ENCODE peak calls at places on chromosomes 2 and 18, in six cellular contexts. S is heart right ventricle, R is HCT116, L is coronary artery, B is fibroblast of lung, X is K562. P is an unnamed sample.

GRCh38 chr2:39779926-39780325 is 868 bp upstream of the THUMPD2 start:
- DNase-seq in S (no peak), R (no peak), L (no peak), B (no peak), X (peak; percentile 59), P (no peak)

GRCh38 chr2:158464426-158465281 is 7.9 kb downstream of the PKP4 start:
- DNase-seq in S (no peak), R (no peak), L (no peak), B (no peak), X (peak; percentile 50), P (peak; percentile 39)

GRCh38 chr2:20225294-20226151 is 593 bp upstream of the SDC1 start:
- DNase-seq in S (no peak), R (peak; percentile 42), L (no peak), B (peak; percentile 58), X (peak; percentile 78), P (peak; percentile 78)

GRCh38 chr2:225584821-225585220 is 185.3 kb downstream of the NYAP2 start:
- DNase-seq in S (no peak), R (peak; percentile 10), L (no peak), B (no peak), X (no peak), P (no peak)

GRCh38 chr2:133776936-133777587 is 208.8 kb upstream of the NCKAP5 start:
- DNase-seq in S (no peak), R (no peak), L (no peak), B (no peak), X (no peak), P (no peak)

GRCh38 chr2:184444217-184444616 is 154.1 kb upstream of the ZNF804A start:
- DNase-seq in S (no peak), R (no peak), L (no peak), B (no peak), X (no peak), P (peak; percentile 12)

GRCh38 chr2:178681081-178681480 is 126.1 kb downstream of the TTN start:
- DNase-seq in S (no peak), R (no peak), L (no peak), B (no peak), X (no peak), P (no peak)

GRCh38 chr18:61334491-61334850 is 1.2 kb downstream of the CDH20 start:
- DNase-seq in S (no peak), R (no peak), L (no peak), B (peak; percentile 3), X (no peak), P (no peak)

GRCh38 chr2:127358044-127358443 is 29.7 kb downstream of the MAP3K2 start:
- DNase-seq in S (no peak), R (no peak), L (no peak), B (peak; percentile 20), X (no peak), P (peak; percentile 75)

GRCh38 chr2:105397025-105397722 is 1.7 kb downstream of the FHL2 start:
- DNase-seq in S (no peak), R (peak; percentile 60), L (no peak), B (no peak), X (peak; percentile 34), P (peak; percentile 57)

GRCh38 chr2:149360106-149360505 is 29.7 kb downstream of the LYPD6 start:
- DNase-seq in S (no peak), R (no peak), L (no peak), B (no peak), X (no peak), P (no peak)

GRCh38 chr18:76121049-76121448 is 374.0 kb downstream of the ZNF516 start:
- DNase-seq in S (no peak), R (no peak), L (no peak), B (no peak), X (no peak), P (no peak)

DNA sequence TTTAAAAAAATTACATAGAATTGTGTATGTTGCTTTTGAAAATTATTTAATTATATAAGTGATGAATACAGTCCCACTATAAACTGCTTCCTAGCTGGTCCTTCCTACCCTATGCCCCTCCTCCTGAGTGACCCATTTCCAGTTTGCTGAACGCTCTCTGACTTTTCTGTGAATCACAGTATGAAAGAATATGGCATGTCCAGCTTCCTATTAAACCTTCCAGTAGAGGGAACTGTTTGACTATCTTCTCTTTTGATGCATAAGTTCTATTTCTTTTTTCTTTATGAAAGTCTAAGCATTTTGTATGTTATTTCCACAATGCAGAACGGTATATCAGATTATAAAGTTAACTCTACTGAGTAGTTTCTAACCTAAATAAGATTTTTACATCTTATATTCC is 41.3 kb downstream of the PSMG2 start:
- DNase-seq in S (no peak), R (peak; percentile 42), L (no peak), B (peak; percentile 84), X (no peak), P (peak; percentile 92)
- TF ChIP-seq CTCF in S (peak; percentile 46), R (peak; percentile 71), L (peak; percentile 44), B (peak; percentile 62), X (peak; percentile 82), P (peak; percentile 91)

DNA sequence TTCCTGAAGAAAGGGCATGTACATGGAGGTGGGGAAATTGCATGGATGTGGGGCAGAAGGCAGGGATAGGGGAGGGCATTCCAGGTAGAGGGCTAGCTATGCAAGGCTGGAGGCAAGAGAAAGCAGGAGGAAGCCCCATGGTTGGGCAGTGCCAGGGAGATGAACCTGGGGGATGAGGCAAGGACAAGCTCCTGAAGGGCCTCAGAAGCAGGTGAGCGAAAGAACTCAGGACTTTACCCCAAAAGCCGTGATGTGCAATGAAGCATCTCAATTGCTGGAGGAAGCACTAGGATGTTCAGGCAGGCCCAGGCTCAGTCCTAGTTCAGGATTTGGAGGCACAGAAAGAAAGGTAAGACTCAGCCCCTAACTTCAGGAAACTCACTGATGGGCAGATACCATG is 117.0 kb upstream of the EPAS1 start:
- DNase-seq in S (no peak), R (no peak), L (no peak), B (no peak), X (no peak), P (no peak)
- H3K27ac ChIP-seq in S (no peak overlapping the region), R (no peak overlapping the region), L (no peak overlapping the region), B (peak overlapping the region; percentile 86), X (no peak overlapping the region), P (no peak overlapping the region)

GRCh38 chr2:222979484-222979883 is 72.5 kb upstream of the KCNE4 start:
- DNase-seq in S (no peak), R (no peak), L (no peak), B (no peak), X (no peak), P (no peak)

GRCh38 chr2:222977121-222977520 is 74.9 kb upstream of the KCNE4 start:
- DNase-seq in S (no peak), R (no peak), L (no peak), B (no peak), X (no peak), P (no peak)

GRCh38 chr2:222978850-222979249 is 73.1 kb upstream of the KCNE4 start:
- DNase-seq in S (no peak), R (no peak), L (no peak), B (no peak), X (no peak), P (no peak)

GRCh38 chr2:222982909-222983265 is 69.1 kb upstream of the KCNE4 start:
- DNase-seq in S (no peak), R (no peak), L (no peak), B (no peak), X (no peak), P (no peak)

GRCh38 chr2:222982010-222982908 is 69.7 kb upstream of the KCNE4 start:
- DNase-seq in S (peak; percentile 47), R (peak; percentile 65), L (no peak), B (peak; percentile 93), X (no peak), P (peak; percentile 52)
- TF ChIP-seq CTCF in S (peak; percentile 49), R (peak; percentile 61), L (peak; percentile 30), B (peak; percentile 79), X (peak; percentile 69), P (peak; percentile 63)

GRCh38 chr18:23258566-23259265 is 123.4 kb downstream of the CABLES1 start:
- DNase-seq in S (no peak), R (no peak), L (no peak), B (no peak), X (no peak), P (peak; percentile 4)

GRCh38 chr18:23257686-23258565 is 122.6 kb downstream of the CABLES1 start:
- DNase-seq in S (no peak), R (no peak), L (no peak), B (peak; percentile 85), X (no peak), P (peak; percentile 68)

GRCh38 chr18:23253630-23254029 is 118.3 kb downstream of the CABLES1 start:
- DNase-seq in S (no peak), R (no peak), L (no peak), B (no peak), X (no peak), P (no peak)

GRCh38 chr18:23259701-23260661 is 124.7 kb downstream of the CABLES1 start:
- DNase-seq in S (peak; percentile 80), R (no peak), L (peak; percentile 88), B (peak; percentile 66), X (peak; percentile 74), P (peak; percentile 89)

GRCh38 chr18:23257153-23257552 is 121.9 kb downstream of the CABLES1 start:
- DNase-seq in S (no peak), R (no peak), L (no peak), B (no peak), X (no peak), P (no peak)
- H3K27ac ChIP-seq in S (no peak overlapping the region), R (no peak overlapping the region), L (no peak overlapping the region), B (no peak overlapping the region), X (no peak overlapping the region), P (no peak overlapping the region)

GRCh38 chr2:201220102-201220570 is 37.2 kb downstream of the CASP10 start:
- DNase-seq in S (peak; percentile 65), R (no peak), L (no peak), B (no peak), X (peak; percentile 28), P (no peak)
- TF ChIP-seq CTCF in S (no peak), R (no peak), L (no peak), B (no peak), X (no peak), P (no peak)

GRCh38 chr2:8119782-8120551 is 561.9 kb upstream of the ID2 start:
- DNase-seq in S (no peak), R (no peak), L (no peak), B (peak; percentile 71), X (no peak), P (peak; percentile 90)
- H3K27ac ChIP-seq in S (peak overlapping the region; percentile 59), R (no peak overlapping the region), L (no peak overlapping the region), B (no peak overlapping the region), X (no peak overlapping the region), P (peak overlapping the region; percentile 77)

GRCh38 chr2:167331636-167332232 is 443.5 kb downstream of the XIRP2 start:
- DNase-seq in S (no peak), R (no peak), L (no peak), B (no peak), X (no peak), P (peak; percentile 22)
- TF ChIP-seq CTCF in S (no peak), R (peak; percentile 10), L (no peak), B (peak; percentile 17), X (no peak), P (peak; percentile 51)

DNA sequence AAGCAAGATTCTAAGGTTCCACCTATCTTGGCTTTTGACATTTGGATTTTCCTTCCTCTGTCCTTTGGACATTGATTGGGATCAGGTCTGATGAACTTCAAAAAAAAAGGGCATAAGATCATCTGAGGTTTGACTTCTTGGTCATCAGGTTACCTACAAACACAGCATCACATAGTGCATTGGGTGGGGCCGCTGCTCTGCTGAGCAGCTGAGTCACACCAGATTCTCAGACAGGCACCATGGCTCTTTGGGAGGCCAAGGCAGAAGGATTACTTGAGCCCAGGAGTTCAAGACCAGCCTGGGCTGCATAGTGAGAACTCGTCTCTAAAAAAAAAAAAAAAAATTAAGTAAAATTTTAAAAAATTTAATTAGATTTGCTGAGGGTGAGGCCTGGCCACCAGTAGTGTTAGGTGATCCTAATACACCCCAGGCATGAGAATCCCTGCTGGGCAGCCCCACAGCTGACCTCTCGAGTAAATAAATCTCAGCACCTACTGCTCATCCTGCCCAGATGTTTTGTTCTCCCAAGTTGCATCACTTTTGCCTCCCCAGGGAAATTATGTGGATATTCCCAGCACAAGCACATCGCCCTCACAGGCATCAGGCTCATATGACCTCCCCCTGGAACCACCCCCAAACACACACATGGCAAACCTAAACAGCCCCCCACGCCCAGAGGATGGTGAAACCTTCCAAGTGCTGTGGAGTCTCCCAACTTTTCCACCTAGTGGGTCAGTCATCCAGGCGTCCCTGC is 5.3 kb downstream of the MLPH start:
- DNase-seq in S (no peak), R (no peak), L (peak; percentile 43), B (no peak), X (no peak), P (peak; percentile 18)
- H3K27ac ChIP-seq in S (no peak overlapping the region), R (no peak overlapping the region), L (no peak overlapping the region), B (no peak overlapping the region), X (no peak overlapping the region), P (peak overlapping the region; percentile 100)